ENCODE peak calls at places on chromosomes 16 and 17, in seven cellular contexts. E is H7, N is tibial artery, H is AG09309, X is upper lobe of right lung, T is AG10803, S is ascending aorta. O is an unnamed sample.

GRCh38 chr16:49495596-49496355 is 122.2 kb downstream of the C16orf78 start:
- DNase-seq in E (no peak), S (peak), N (no peak), T (no peak), X (peak), H (no peak), O (no peak)

GRCh38 chr17:43669971-43670644 is 8.4 kb upstream of the MEOX1 start:
- DNase-seq in X (no peak), N (no peak), S (no peak), T (no peak), E (peak), H (no peak), O (no peak)

GRCh38 chr17:79811888-79812205 is 15.0 kb upstream of the CBX8 start:
- DNase-seq in H (no peak), E (no peak), N (no peak), S (no peak), T (no peak), X (no peak), O (no peak)

GRCh38 chr17:64732336-64733006 is 70.4 kb upstream of the SMURF2 start:
- DNase-seq in T (peak), E (no peak), S (no peak), N (no peak), X (no peak), H (no peak), O (peak)

GRCh38 chr17:18179221-18179620 is 4.4 kb upstream of the ALKBH5 start:
- DNase-seq in E (no peak), H (no peak), T (no peak), S (no peak), X (no peak), N (no peak), O (no peak)

GRCh38 chr17:10261098-10261497 is 62.7 kb upstream of the GAS7 start:
- DNase-seq in N (no peak), H (no peak), X (no peak), T (no peak), E (no peak), S (no peak), O (no peak)

GRCh38 chr17:74631468-74632195 is 8.1 kb upstream of the CD300E start:
- DNase-seq in N (peak), S (no peak), X (peak), H (peak), E (peak), T (peak), O (no peak)

GRCh38 chr16:4303973-4304372 is 11.9 kb upstream of the GLIS2 start:
- DNase-seq in T (no peak), H (no peak), E (peak), S (no peak), N (no peak), X (no peak), O (no peak)

GRCh38 chr16:84367750-84368320 is 503 bp upstream of the ATP2C2 start:
- DNase-seq in N (no peak), S (no peak), H (no peak), X (peak), E (no peak), T (no peak), O (no peak)

DNA sequence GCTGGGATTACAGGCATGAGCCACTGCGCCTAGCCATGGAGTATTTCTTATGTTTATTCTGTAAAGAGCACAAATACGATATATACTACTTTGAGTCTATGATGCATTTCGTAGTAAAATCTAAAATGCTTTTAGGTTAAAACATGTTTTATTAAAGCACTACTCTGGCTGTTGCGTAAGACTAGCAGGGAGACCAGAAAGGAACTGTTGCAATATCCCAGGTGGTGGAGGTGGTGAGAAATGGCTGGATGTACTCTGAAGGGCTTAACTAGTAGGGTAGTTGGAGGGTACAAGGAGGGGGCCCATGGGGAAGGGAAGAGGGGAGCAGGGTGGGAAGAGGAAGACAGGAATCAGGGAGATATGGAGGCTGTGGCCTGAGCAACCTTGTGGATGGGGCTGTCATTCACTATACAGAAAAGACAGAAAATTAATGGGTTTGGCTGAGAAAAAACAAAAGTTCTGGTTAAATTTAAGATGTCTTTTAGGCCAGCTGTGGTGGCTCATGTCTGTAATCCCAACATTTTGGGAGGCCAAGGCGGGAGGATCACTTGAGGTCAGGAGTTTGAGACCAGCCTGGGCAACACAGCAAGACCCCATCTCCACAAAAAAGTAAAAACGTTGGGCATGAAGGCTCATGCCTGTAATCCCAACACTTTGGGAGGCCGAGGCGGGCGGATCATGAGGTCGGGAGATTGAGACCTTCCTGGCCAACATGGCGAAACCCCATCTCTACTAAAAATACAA is 35.8 kb downstream of the ST3GAL2 start:
- DNase-seq in H (peak), E (no peak), S (no peak), X (no peak), T (peak), N (no peak), O (no peak)
- H3K4me3 ChIP-seq in H (no peak), E (no peak), S (no peak), X (no peak), T (no peak), N (no peak), O (no peak)

DNA sequence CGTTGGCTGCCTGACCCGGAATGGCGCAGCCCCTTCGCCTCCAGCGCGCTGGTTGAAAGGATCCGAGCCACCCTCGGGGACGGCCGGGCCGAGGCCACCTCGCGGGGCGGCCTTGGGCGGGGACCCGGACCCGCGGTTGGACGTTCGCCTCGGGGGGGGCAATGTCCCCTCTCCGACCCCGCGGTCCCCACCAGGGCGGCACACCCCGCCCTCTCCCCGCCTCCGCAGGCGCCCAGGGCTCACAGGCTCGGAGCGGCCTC is 1.0 kb upstream of the SOX8 start:
- DNase-seq in S (no peak), T (no peak), X (no peak), E (no peak), H (no peak), N (no peak), O (no peak)
- H3K4me3 ChIP-seq in S (peak), T (no peak), X (peak), E (peak), H (no peak), N (peak), O (peak)

DNA sequence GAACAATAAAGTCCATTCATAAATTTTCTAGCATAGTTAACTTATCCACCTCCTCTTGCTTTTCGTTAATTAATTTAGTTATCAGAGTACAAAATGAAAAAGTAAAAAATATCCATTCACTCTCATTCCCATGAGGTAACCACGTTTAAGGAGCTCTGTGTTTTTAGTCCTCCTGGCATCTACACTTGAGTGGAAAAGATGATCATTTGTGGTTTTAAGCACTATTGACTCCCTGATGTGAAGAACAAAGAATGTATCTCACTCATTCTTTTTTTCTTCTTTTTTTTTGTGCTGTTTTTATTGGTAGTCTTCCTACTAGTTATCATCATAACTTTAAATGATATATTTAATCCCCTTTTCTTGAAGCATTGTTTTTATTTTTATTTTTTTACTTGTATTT is 26.1 kb downstream of the QPRT start:
- DNase-seq in H (no peak), X (no peak), N (no peak), T (no peak), S (no peak), E (no peak), O (no peak)
- H3K4me3 ChIP-seq in H (no peak), X (no peak), N (no peak), T (no peak), S (no peak), E (no peak), O (no peak)

GRCh38 chr16:88855736-88856121 is 1.0 kb downstream of the GALNS start:
- DNase-seq in H (no peak), X (no peak), E (no peak), S (no peak), N (no peak), T (no peak), O (no peak)
- H3K4me3 ChIP-seq in H (peak), X (peak), E (peak), S (peak), N (peak), T (peak), O (peak)

GRCh38 chr17:3657874-3658783 is 10.2 kb downstream of the TAX1BP3 start:
- DNase-seq in H (no peak), T (no peak), E (peak), S (no peak), N (no peak), X (no peak), O (no peak)

GRCh38 chr17:3660311-3660891 is 8.0 kb downstream of the TAX1BP3 start:
- DNase-seq in S (no peak), X (no peak), T (no peak), H (no peak), E (no peak), N (no peak), O (peak)

GRCh38 chr17:3659541-3660111 is 8.8 kb downstream of the TAX1BP3 start:
- DNase-seq in T (peak), S (peak), N (peak), H (peak), X (no peak), E (peak), O (peak)

GRCh38 chr17:3657588-3657869 is 10.8 kb downstream of the TAX1BP3 start:
- DNase-seq in H (no peak), X (no peak), N (no peak), T (no peak), S (no peak), E (no peak), O (no peak)

GRCh38 chr17:3658784-3659449 is 9.5 kb downstream of the TAX1BP3 start:
- DNase-seq in H (no peak), S (no peak), T (no peak), N (no peak), X (no peak), E (peak), O (no peak)
- H3K4me3 ChIP-seq in H (no peak), S (no peak), T (no peak), N (no peak), X (no peak), E (no peak), O (no peak)

GRCh38 chr17:50274945-50275221 is 617 bp downstream of the TMEM92 start:
- DNase-seq in S (no peak), N (no peak), H (no peak), X (no peak), E (peak), T (no peak), O (no peak)
- H3K4me3 ChIP-seq in S (no peak), N (no peak), H (no peak), X (peak), E (peak), T (no peak), O (no peak)

GRCh38 chr16:31715915-31716314 is 157.7 kb upstream of the ZNF267 start:
- DNase-seq in H (no peak), S (no peak), T (no peak), X (no peak), E (no peak), N (no peak), O (no peak)
- H3K4me3 ChIP-seq in H (no peak), S (no peak), T (no peak), X (no peak), E (no peak), N (no peak), O (no peak)

O was measured in left ventricle myocardium inferior.